ENCODE peak calls at places on chromosomes 16 and 17, in ten cellular contexts. E is NK-92 treated with Interleukin-12 subunit alpha and Interleukin-12 subunit beta, amount 100 ng/mL, for 24 hours; Z is activated CD4-positive, alpha-beta T cell treated with anti-CD3 and anti-CD28 coated beads for 48 hours; H is activated CD8-positive, alpha-beta T cell treated with anti-CD3 and anti-CD28 coated beads for 36 hours; T is thoracic aorta; O is GM20000; U is activated T-helper 1 cell treated with Interleukin-2 at 50 U/mL for 16 hours; D is H4; F is AML-193; Q is HEK293T. J is an unnamed sample.

GRCh38 chr17:29592850-29593545 is at the start of gene ANKRD13B:
- DNase-seq in E (peak), Z (peak), H (peak), T (no peak), O (peak), U (peak), D (no peak), F (no peak), Q (no peak), J (no peak)

GRCh38 chr17:17557796-17558195 is 33.7 kb downstream of the PEMT start:
- DNase-seq in E (no peak), Z (no peak), H (no peak), T (no peak), O (no peak), U (no peak), D (no peak), F (no peak), Q (no peak), J (no peak)

GRCh38 chr16:67280090-67281015 is 1.0 kb downstream of the PLEKHG4 start:
- DNase-seq in E (no peak), Z (no peak), H (no peak), T (no peak), O (no peak), U (no peak), D (no peak), F (no peak), Q (no peak), J (no peak)

GRCh38 chr16:70407811-70408274 is 31.1 kb downstream of the ST3GAL2 start:
- DNase-seq in E (no peak), Z (no peak), H (no peak), T (no peak), O (peak), U (no peak), D (no peak), F (no peak), Q (no peak), J (no peak)

GRCh38 chr17:28317965-28318758 is 838 bp upstream of the TMEM97 start:
- DNase-seq in E (no peak), Z (peak), H (peak), T (no peak), O (no peak), U (no peak), D (no peak), F (no peak), Q (peak), J (no peak)

GRCh38 chr17:33560165-33560564 is 267.1 kb upstream of the ASIC2 start:
- DNase-seq in E (no peak), Z (no peak), H (no peak), T (no peak), O (no peak), U (no peak), D (no peak), F (no peak), Q (no peak), J (peak)

GRCh38 chr16:57532251-57532625 is 4.1 kb downstream of the CCDC102A start:
- DNase-seq in E (no peak), Z (no peak), H (no peak), T (no peak), O (no peak), U (no peak), D (no peak), F (no peak), Q (peak), J (no peak)

GRCh38 chr16:86568677-86569623 is 2.3 kb downstream of the FOXC2 start:
- DNase-seq in E (no peak), Z (no peak), H (no peak), T (no peak), O (no peak), U (no peak), D (no peak), F (no peak), Q (no peak), J (no peak)

GRCh38 chr17:43661699-43662431 is at the start of gene MEOX1:
- DNase-seq in E (no peak), Z (peak), H (peak), T (no peak), O (peak), U (no peak), D (peak), F (no peak), Q (peak), J (no peak)

GRCh38 chr17:21525464-21526130 is 149.4 kb downstream of the KCNJ12 start:
- DNase-seq in E (no peak), Z (no peak), H (no peak), T (no peak), O (no peak), U (no peak), D (no peak), F (no peak), Q (no peak), J (no peak)

J was measured in MV-4-11.